ENCODE peak calls at places on chromosomes 3 and 15, in seven cellular contexts. One of them, this sample, is unnamed.

GRCh38 chr3:414063-414462 is 217.5 kb downstream of the CHL1 start:
- DNase-seq in HFF-Myc: no peak
- DNase-seq in fibroblast of mammary gland: peak
- DNase-seq in tibial nerve: no peak
- DNase-seq in choroid plexus epithelial cell: peak
- DNase-seq in astrocyte of the spinal cord: peak
- DNase-seq in cardiac fibroblast: peak
- DNase-seq in this sample: no peak

GRCh38 chr3:83934208-83935150 is 1024.3 kb upstream of the CADM2 start:
- DNase-seq in HFF-Myc: no peak
- DNase-seq in fibroblast of mammary gland: no peak
- DNase-seq in tibial nerve: no peak
- DNase-seq in choroid plexus epithelial cell: peak
- DNase-seq in astrocyte of the spinal cord: peak
- DNase-seq in cardiac fibroblast: peak
- DNase-seq in this sample: no peak

GRCh38 chr15:65917407-65917756 is 48.1 kb downstream of the RAB11A start:
- DNase-seq in HFF-Myc: no peak
- DNase-seq in fibroblast of mammary gland: no peak
- DNase-seq in tibial nerve: no peak
- DNase-seq in choroid plexus epithelial cell: no peak
- DNase-seq in astrocyte of the spinal cord: no peak
- DNase-seq in cardiac fibroblast: no peak
- DNase-seq in this sample: no peak

GRCh38 chr15:29871401-29871800 is 49.1 kb upstream of the TJP1 start:
- DNase-seq in HFF-Myc: no peak
- DNase-seq in fibroblast of mammary gland: no peak
- DNase-seq in tibial nerve: no peak
- DNase-seq in choroid plexus epithelial cell: no peak
- DNase-seq in astrocyte of the spinal cord: no peak
- DNase-seq in cardiac fibroblast: peak
- DNase-seq in this sample: no peak

GRCh38 chr3:64908292-64908691 is 220.5 kb upstream of the ADAMTS9 start:
- DNase-seq in HFF-Myc: no peak
- DNase-seq in fibroblast of mammary gland: peak
- DNase-seq in tibial nerve: no peak
- DNase-seq in choroid plexus epithelial cell: no peak
- DNase-seq in astrocyte of the spinal cord: no peak
- DNase-seq in cardiac fibroblast: peak
- DNase-seq in this sample: no peak

GRCh38 chr3:48306860-48307530 is 26.5 kb downstream of the SPINK8 start:
- DNase-seq in HFF-Myc: no peak
- DNase-seq in fibroblast of mammary gland: no peak
- DNase-seq in tibial nerve: no peak
- DNase-seq in choroid plexus epithelial cell: no peak
- DNase-seq in astrocyte of the spinal cord: no peak
- DNase-seq in cardiac fibroblast: no peak
- DNase-seq in this sample: no peak

GRCh38 chr3:155070932-155071387 is 9.2 kb upstream of the MME start:
- DNase-seq in HFF-Myc: peak
- DNase-seq in fibroblast of mammary gland: peak
- DNase-seq in tibial nerve: no peak
- DNase-seq in choroid plexus epithelial cell: peak
- DNase-seq in astrocyte of the spinal cord: peak
- DNase-seq in cardiac fibroblast: peak
- DNase-seq in this sample: no peak

GRCh38 chr3:195763248-195763830 is 42.6 kb downstream of the MUC20 start:
- DNase-seq in HFF-Myc: no peak
- DNase-seq in fibroblast of mammary gland: no peak
- DNase-seq in tibial nerve: no peak
- DNase-seq in choroid plexus epithelial cell: no peak
- DNase-seq in astrocyte of the spinal cord: no peak
- DNase-seq in cardiac fibroblast: no peak
- DNase-seq in this sample: no peak

GRCh38 chr15:28918141-28918983 is 32.6 kb downstream of the APBA2 start:
- DNase-seq in HFF-Myc: no peak
- DNase-seq in fibroblast of mammary gland: no peak
- DNase-seq in tibial nerve: no peak
- DNase-seq in choroid plexus epithelial cell: no peak
- DNase-seq in astrocyte of the spinal cord: no peak
- DNase-seq in cardiac fibroblast: peak
- DNase-seq in this sample: peak

GRCh38 chr3:35602395-35602936 is 36.9 kb upstream of the ARPP21 start:
- DNase-seq in HFF-Myc: no peak
- DNase-seq in fibroblast of mammary gland: no peak
- DNase-seq in tibial nerve: no peak
- DNase-seq in choroid plexus epithelial cell: no peak
- DNase-seq in astrocyte of the spinal cord: no peak
- DNase-seq in cardiac fibroblast: no peak
- DNase-seq in this sample: no peak

GRCh38 chr3:48688032-48688736 is 2.5 kb upstream of the NCKIPSD start:
- DNase-seq in HFF-Myc: no peak
- DNase-seq in fibroblast of mammary gland: no peak
- DNase-seq in tibial nerve: no peak
- DNase-seq in choroid plexus epithelial cell: no peak
- DNase-seq in astrocyte of the spinal cord: no peak
- DNase-seq in cardiac fibroblast: no peak
- DNase-seq in this sample: no peak

GRCh38 chr3:128735287-128735686 is 9.3 kb downstream of the RAB7A start:
- DNase-seq in HFF-Myc: no peak
- DNase-seq in fibroblast of mammary gland: no peak
- DNase-seq in tibial nerve: no peak
- DNase-seq in choroid plexus epithelial cell: no peak
- DNase-seq in astrocyte of the spinal cord: no peak
- DNase-seq in cardiac fibroblast: no peak
- DNase-seq in this sample: no peak

GRCh38 chr3:156816091-156816793 is 9.9 kb upstream of the LEKR1 start:
- DNase-seq in HFF-Myc: no peak
- DNase-seq in fibroblast of mammary gland: peak
- DNase-seq in tibial nerve: no peak
- DNase-seq in choroid plexus epithelial cell: peak
- DNase-seq in astrocyte of the spinal cord: peak
- DNase-seq in cardiac fibroblast: peak
- DNase-seq in this sample: peak

GRCh38 chr3:81443948-81444347 is 317.5 kb downstream of the GBE1 start:
- DNase-seq in HFF-Myc: no peak
- DNase-seq in fibroblast of mammary gland: peak
- DNase-seq in tibial nerve: no peak
- DNase-seq in choroid plexus epithelial cell: peak
- DNase-seq in astrocyte of the spinal cord: peak
- DNase-seq in cardiac fibroblast: peak
- DNase-seq in this sample: no peak

GRCh38 chr15:64665179-64665578 is 110.2 kb downstream of the RBPMS2 start:
- DNase-seq in HFF-Myc: no peak
- DNase-seq in fibroblast of mammary gland: no peak
- DNase-seq in tibial nerve: no peak
- DNase-seq in choroid plexus epithelial cell: no peak
- DNase-seq in astrocyte of the spinal cord: no peak
- DNase-seq in cardiac fibroblast: no peak
- DNase-seq in this sample: no peak

GRCh38 chr3:195103623-195104022 is 167.3 kb downstream of the XXYLT1 start:
- DNase-seq in HFF-Myc: peak
- DNase-seq in fibroblast of mammary gland: peak
- DNase-seq in tibial nerve: no peak
- DNase-seq in choroid plexus epithelial cell: no peak
- DNase-seq in astrocyte of the spinal cord: no peak
- DNase-seq in cardiac fibroblast: no peak
- DNase-seq in this sample: no peak

GRCh38 chr3:150293401-150294001 is 114.6 kb upstream of the TSC22D2 start:
- DNase-seq in HFF-Myc: peak
- DNase-seq in fibroblast of mammary gland: peak
- DNase-seq in tibial nerve: no peak
- DNase-seq in choroid plexus epithelial cell: peak
- DNase-seq in astrocyte of the spinal cord: peak
- DNase-seq in cardiac fibroblast: peak
- DNase-seq in this sample: no peak

GRCh38 chr3:152258448-152259302 is 10.1 kb upstream of the MBNL1 start:
- DNase-seq in HFF-Myc: peak
- DNase-seq in fibroblast of mammary gland: peak
- DNase-seq in tibial nerve: no peak
- DNase-seq in choroid plexus epithelial cell: peak
- DNase-seq in astrocyte of the spinal cord: peak
- DNase-seq in cardiac fibroblast: peak
- DNase-seq in this sample: no peak

GRCh38 chr3:23442598-23443383 is 239.7 kb downstream of the UBE2E2 start:
- DNase-seq in HFF-Myc: peak
- DNase-seq in fibroblast of mammary gland: peak
- DNase-seq in tibial nerve: no peak
- DNase-seq in choroid plexus epithelial cell: peak
- DNase-seq in astrocyte of the spinal cord: peak
- DNase-seq in cardiac fibroblast: peak
- DNase-seq in this sample: no peak

GRCh38 chr3:139353920-139354556 is 10.2 kb downstream of the MRPS22 start:
- DNase-seq in HFF-Myc: peak
- DNase-seq in fibroblast of mammary gland: peak
- DNase-seq in tibial nerve: no peak
- DNase-seq in choroid plexus epithelial cell: peak
- DNase-seq in astrocyte of the spinal cord: peak
- DNase-seq in cardiac fibroblast: peak
- DNase-seq in this sample: no peak

GRCh38 chr15:65962187-65962586 is 92.9 kb downstream of the RAB11A start:
- DNase-seq in HFF-Myc: no peak
- DNase-seq in fibroblast of mammary gland: no peak
- DNase-seq in tibial nerve: no peak
- DNase-seq in choroid plexus epithelial cell: no peak
- DNase-seq in astrocyte of the spinal cord: no peak
- DNase-seq in cardiac fibroblast: peak
- DNase-seq in this sample: no peak

GRCh38 chr3:129475863-129476262 is 35.8 kb downstream of the IFT122 start:
- DNase-seq in HFF-Myc: no peak
- DNase-seq in fibroblast of mammary gland: no peak
- DNase-seq in tibial nerve: no peak
- DNase-seq in choroid plexus epithelial cell: no peak
- DNase-seq in astrocyte of the spinal cord: no peak
- DNase-seq in cardiac fibroblast: no peak
- DNase-seq in this sample: no peak

GRCh38 chr3:176767385-176767784 is 429.9 kb downstream of the TBL1XR1 start:
- DNase-seq in HFF-Myc: no peak
- DNase-seq in fibroblast of mammary gland: peak
- DNase-seq in tibial nerve: no peak
- DNase-seq in choroid plexus epithelial cell: peak
- DNase-seq in astrocyte of the spinal cord: peak
- DNase-seq in cardiac fibroblast: peak
- DNase-seq in this sample: no peak

GRCh38 chr3:28617821-28618220 is 269.2 kb upstream of the AZI2 start:
- DNase-seq in HFF-Myc: no peak
- DNase-seq in fibroblast of mammary gland: no peak
- DNase-seq in tibial nerve: no peak
- DNase-seq in choroid plexus epithelial cell: no peak
- DNase-seq in astrocyte of the spinal cord: no peak
- DNase-seq in cardiac fibroblast: no peak
- DNase-seq in this sample: no peak

GRCh38 chr3:180855364-180855763 is 57.1 kb upstream of the FXR1 start:
- DNase-seq in HFF-Myc: no peak
- DNase-seq in fibroblast of mammary gland: peak
- DNase-seq in tibial nerve: no peak
- DNase-seq in choroid plexus epithelial cell: peak
- DNase-seq in astrocyte of the spinal cord: no peak
- DNase-seq in cardiac fibroblast: peak
- DNase-seq in this sample: no peak
- TF ChIP-seq CTCF in HFF-Myc: no peak
- TF ChIP-seq CTCF in fibroblast of mammary gland: peak
- TF ChIP-seq CTCF in tibial nerve: no peak
- TF ChIP-seq CTCF in choroid plexus epithelial cell: peak
- TF ChIP-seq CTCF in astrocyte of the spinal cord: no peak
- TF ChIP-seq CTCF in cardiac fibroblast: no peak
- TF ChIP-seq CTCF in this sample: no peak

GRCh38 chr3:194103475-194103874 is 32.5 kb upstream of the HES1 start:
- DNase-seq in HFF-Myc: no peak
- DNase-seq in fibroblast of mammary gland: no peak
- DNase-seq in tibial nerve: no peak
- DNase-seq in choroid plexus epithelial cell: no peak
- DNase-seq in astrocyte of the spinal cord: no peak
- DNase-seq in cardiac fibroblast: no peak
- DNase-seq in this sample: no peak
- TF ChIP-seq CTCF in HFF-Myc: no peak
- TF ChIP-seq CTCF in fibroblast of mammary gland: no peak
- TF ChIP-seq CTCF in tibial nerve: no peak
- TF ChIP-seq CTCF in choroid plexus epithelial cell: no peak
- TF ChIP-seq CTCF in astrocyte of the spinal cord: no peak
- TF ChIP-seq CTCF in cardiac fibroblast: no peak
- TF ChIP-seq CTCF in this sample: no peak

GRCh38 chr3:16379838-16380237 is 114.8 kb downstream of the OXNAD1 start:
- DNase-seq in HFF-Myc: no peak
- DNase-seq in fibroblast of mammary gland: no peak
- DNase-seq in tibial nerve: no peak
- DNase-seq in choroid plexus epithelial cell: no peak
- DNase-seq in astrocyte of the spinal cord: no peak
- DNase-seq in cardiac fibroblast: no peak
- DNase-seq in this sample: no peak
- TF ChIP-seq CTCF in HFF-Myc: no peak
- TF ChIP-seq CTCF in fibroblast of mammary gland: no peak
- TF ChIP-seq CTCF in tibial nerve: no peak
- TF ChIP-seq CTCF in choroid plexus epithelial cell: no peak
- TF ChIP-seq CTCF in astrocyte of the spinal cord: no peak
- TF ChIP-seq CTCF in cardiac fibroblast: no peak
- TF ChIP-seq CTCF in this sample: no peak

GRCh38 chr15:63048986-63049665 is 6.6 kb downstream of the TPM1 start:
- DNase-seq in HFF-Myc: no peak
- DNase-seq in fibroblast of mammary gland: peak
- DNase-seq in tibial nerve: peak
- DNase-seq in choroid plexus epithelial cell: peak
- DNase-seq in astrocyte of the spinal cord: peak
- DNase-seq in cardiac fibroblast: peak
- DNase-seq in this sample: no peak
- TF ChIP-seq CTCF in HFF-Myc: no peak
- TF ChIP-seq CTCF in fibroblast of mammary gland: no peak
- TF ChIP-seq CTCF in tibial nerve: no peak
- TF ChIP-seq CTCF in choroid plexus epithelial cell: no peak
- TF ChIP-seq CTCF in astrocyte of the spinal cord: no peak
- TF ChIP-seq CTCF in cardiac fibroblast: no peak
- TF ChIP-seq CTCF in this sample: no peak

DNA sequence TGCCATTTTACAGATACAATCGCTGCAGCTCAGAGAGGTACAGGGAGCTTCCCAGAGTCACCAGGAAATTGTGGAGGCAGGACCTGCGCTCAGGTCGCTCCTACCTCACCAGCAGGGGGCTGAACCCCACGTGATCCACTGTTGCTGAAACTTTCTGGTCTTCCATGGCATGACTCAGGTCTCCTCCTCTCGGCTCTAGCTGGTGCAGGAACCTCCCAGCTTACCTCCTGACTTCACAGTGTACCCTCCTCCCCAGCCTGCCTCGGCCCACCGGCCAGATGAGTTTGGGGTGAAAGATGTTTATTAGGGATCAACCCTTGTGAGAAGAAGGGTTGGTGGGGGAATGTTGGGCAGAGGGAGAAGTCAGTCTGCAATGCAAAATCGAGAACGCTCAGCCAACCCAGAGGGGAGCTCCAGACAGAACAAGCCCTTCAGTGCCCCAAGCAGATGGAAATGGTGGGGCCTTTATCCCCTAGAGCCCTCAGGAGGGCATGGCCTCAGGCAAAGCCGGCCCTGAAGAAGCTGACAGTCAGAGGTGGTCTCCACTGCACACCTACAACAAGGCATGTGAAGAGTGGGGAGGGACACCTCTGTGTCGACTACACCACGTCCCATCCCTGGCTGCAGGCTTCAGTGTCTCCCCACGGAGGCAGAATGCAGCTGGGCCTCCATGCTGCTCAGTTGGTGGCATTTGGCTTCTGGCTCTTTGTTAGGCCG is 118.6 kb upstream of the PRR20G start:
- DNase-seq in HFF-Myc: no peak
- DNase-seq in fibroblast of mammary gland: peak
- DNase-seq in tibial nerve: no peak
- DNase-seq in choroid plexus epithelial cell: no peak
- DNase-seq in astrocyte of the spinal cord: no peak
- DNase-seq in cardiac fibroblast: peak
- DNase-seq in this sample: no peak
- TF ChIP-seq CTCF in HFF-Myc: peak
- TF ChIP-seq CTCF in fibroblast of mammary gland: peak
- TF ChIP-seq CTCF in tibial nerve: no peak
- TF ChIP-seq CTCF in choroid plexus epithelial cell: peak
- TF ChIP-seq CTCF in astrocyte of the spinal cord: no peak
- TF ChIP-seq CTCF in cardiac fibroblast: peak
- TF ChIP-seq CTCF in this sample: peak

This sample was measured in progenitor cell of endocrine pancreas.